ENCODE peak calls at places on chromosomes 16 and 17, in ten cellular contexts. W is adrenal gland; Z is heart right ventricle; A is fibroblast of pulmonary artery; N is heart left ventricle; R is CD8-positive, alpha-beta T cell; L is MM.1S; P is endodermal cell; O is upper lobe of right lung; J is H1. F is an unnamed sample.

GRCh38 chr16:57693539-57693938 is 1.1 kb upstream of the DRC7 start:
- DNase-seq in W (no peak), P (no peak), O (no peak), L (no peak), R (no peak), J (no peak), A (no peak), Z (no peak), N (no peak), F (no peak)

GRCh38 chr16:87560428-87561199 is 41.7 kb upstream of the JPH3 start:
- DNase-seq in R (no peak), W (peak; percentile 62), N (peak; percentile 50), J (peak; percentile 47), L (no peak), P (peak; percentile 92), O (peak; percentile 69), A (no peak), Z (peak; percentile 19), F (peak; percentile 18)

GRCh38 chr17:16942141-16943031 is 29.5 kb downstream of the TNFRSF13B start:
- DNase-seq in Z (no peak), W (no peak), R (no peak), L (no peak), A (no peak), P (peak; percentile 41), J (no peak), N (no peak), O (peak; percentile 64), F (no peak)

GRCh38 chr16:89093602-89094251 is at the start of gene ACSF3:
- DNase-seq in N (peak; percentile 76), W (peak; percentile 57), O (peak; percentile 86), Z (peak; percentile 51), L (peak; percentile 51), R (peak; percentile 65), J (no peak), P (peak; percentile 70), A (peak; percentile 53), F (no peak)

GRCh38 chr16:22255335-22255734 is 41.9 kb upstream of the POLR3E start:
- DNase-seq in W (no peak), O (no peak), P (no peak), J (no peak), Z (no peak), R (no peak), A (peak; percentile 10), L (no peak), N (no peak), F (no peak)

GRCh38 chr16:13176711-13177110 is 275.3 kb downstream of the SHISA9 start:
- DNase-seq in J (no peak), N (no peak), A (no peak), Z (no peak), R (no peak), W (no peak), P (peak; percentile 36), O (no peak), L (no peak), F (no peak)

GRCh38 chr16:87423429-87423828 is 31.3 kb downstream of the MAP1LC3B start:
- DNase-seq in J (no peak), N (no peak), O (no peak), W (no peak), R (no peak), Z (no peak), P (no peak), L (no peak), A (no peak), F (no peak)

GRCh38 chr17:59357219-59357699 is 25.8 kb downstream of the YPEL2 start:
- DNase-seq in Z (no peak), R (no peak), P (no peak), A (peak; percentile 40), O (no peak), L (no peak), W (no peak), N (no peak), J (no peak), F (no peak)

GRCh38 chr17:36846410-36847292 is 90.6 kb upstream of the LHX1 start:
- DNase-seq in N (no peak), J (no peak), R (no peak), Z (no peak), L (no peak), P (peak; percentile 63), O (no peak), A (no peak), W (no peak), F (no peak)

DNA sequence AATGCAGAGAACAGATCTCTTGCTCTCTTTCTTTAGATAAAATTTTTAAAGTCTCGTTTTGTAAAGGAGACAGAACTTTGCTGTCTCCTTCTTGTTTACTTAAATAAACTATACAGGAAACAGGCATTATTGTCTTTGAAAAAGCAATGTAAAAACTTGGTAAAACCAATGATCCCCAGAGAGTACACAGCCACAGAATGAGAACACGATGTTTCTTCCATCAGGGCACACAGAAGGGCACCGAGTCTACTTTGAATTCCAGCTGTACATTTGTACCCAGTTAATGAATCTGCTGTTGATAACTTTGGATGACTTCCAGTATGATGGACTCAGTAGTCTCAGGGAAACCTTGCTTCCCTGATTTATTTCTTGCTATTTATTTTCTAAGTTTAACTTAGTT is 8.1 kb upstream of the TMEM100 start:
- DNase-seq in A (no peak), P (no peak), N (no peak), Z (no peak), O (no peak), J (no peak), W (no peak), R (no peak), L (no peak), F (no peak)
- H3K4me3 ChIP-seq in A (peak overlapping the region; percentile 8), P (no peak overlapping the region), N (peak overlapping the region; percentile 48), Z (peak overlapping the region; percentile 38), O (peak overlapping the region; percentile 29), J (no peak overlapping the region), W (no peak overlapping the region), R (no peak overlapping the region), L (no peak overlapping the region), F (no peak overlapping the region)

DNA sequence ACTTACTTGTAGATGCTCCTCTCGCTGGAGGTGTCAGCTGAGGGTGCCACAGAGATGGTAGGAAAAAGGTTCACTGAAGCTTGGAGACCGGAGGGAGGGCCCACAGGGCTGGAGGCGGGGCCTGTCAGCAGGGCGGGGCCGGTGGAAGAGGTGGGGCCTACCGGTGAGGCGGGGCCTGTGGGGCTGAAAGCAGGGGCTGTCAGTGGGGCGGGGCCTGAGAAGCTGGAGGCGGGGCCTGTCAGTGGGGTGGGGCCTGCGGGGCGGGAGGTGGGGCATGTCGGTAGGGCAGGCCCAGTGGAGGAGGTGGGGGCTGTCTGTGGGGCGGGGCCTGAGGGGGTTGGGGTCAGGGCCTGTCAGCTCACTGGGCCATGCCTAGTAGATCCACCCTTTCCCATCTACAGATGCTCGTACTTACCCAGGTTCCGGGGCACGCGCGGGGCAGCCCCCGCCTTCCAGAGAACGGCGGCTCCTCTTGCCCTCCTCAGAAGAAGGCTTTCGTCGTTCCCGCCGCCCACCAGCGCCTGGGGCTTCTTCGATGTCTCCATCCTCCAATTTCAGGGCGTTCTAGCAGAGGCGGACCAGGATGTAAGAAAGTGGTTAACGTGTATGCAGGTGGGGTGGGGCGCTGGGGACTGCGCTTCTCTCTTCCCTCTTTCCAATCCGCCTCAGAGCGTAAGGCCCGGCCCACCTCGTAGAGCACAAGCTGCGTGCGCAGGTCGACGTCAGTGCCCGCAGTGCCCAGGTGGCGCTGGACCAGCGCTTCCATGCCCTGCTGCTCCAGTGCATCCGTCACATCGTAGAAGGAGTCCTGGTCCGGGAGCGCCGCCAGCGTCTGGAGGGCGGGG is 9.8 kb downstream of the TMEM208 start:
- DNase-seq in J (peak; percentile 77), N (no peak), P (peak; percentile 98), O (peak; percentile 78), W (peak; percentile 71), R (peak; percentile 59), A (peak; percentile 46), L (peak; percentile 36), Z (no peak), F (peak; percentile 81)
- H3K4me3 ChIP-seq in J (no peak overlapping the region), N (no peak overlapping the region), P (no peak overlapping the region), O (no peak overlapping the region), W (no peak overlapping the region), R (no peak overlapping the region), A (no peak overlapping the region), L (no peak overlapping the region), Z (no peak overlapping the region), F (peak overlapping the region; percentile 65)

GRCh38 chr16:84599528-84600202 is 18.2 kb downstream of the COTL1 start:
- DNase-seq in P (peak; percentile 94), W (peak; percentile 48), A (peak; percentile 93), R (peak; percentile 62), Z (peak; percentile 43), O (peak; percentile 89), J (peak; percentile 50), L (no peak), N (peak; percentile 75), F (no peak)
- H3K4me3 ChIP-seq in P (peak overlapping the region; percentile 73), W (peak overlapping the region; percentile 26), A (peak overlapping the region; percentile 24), R (peak overlapping the region; percentile 39), Z (peak overlapping the region; percentile 6), O (peak overlapping the region; percentile 31), J (no peak overlapping the region), L (no peak overlapping the region), N (peak overlapping the region; percentile 13), F (no peak overlapping the region)

DNA sequence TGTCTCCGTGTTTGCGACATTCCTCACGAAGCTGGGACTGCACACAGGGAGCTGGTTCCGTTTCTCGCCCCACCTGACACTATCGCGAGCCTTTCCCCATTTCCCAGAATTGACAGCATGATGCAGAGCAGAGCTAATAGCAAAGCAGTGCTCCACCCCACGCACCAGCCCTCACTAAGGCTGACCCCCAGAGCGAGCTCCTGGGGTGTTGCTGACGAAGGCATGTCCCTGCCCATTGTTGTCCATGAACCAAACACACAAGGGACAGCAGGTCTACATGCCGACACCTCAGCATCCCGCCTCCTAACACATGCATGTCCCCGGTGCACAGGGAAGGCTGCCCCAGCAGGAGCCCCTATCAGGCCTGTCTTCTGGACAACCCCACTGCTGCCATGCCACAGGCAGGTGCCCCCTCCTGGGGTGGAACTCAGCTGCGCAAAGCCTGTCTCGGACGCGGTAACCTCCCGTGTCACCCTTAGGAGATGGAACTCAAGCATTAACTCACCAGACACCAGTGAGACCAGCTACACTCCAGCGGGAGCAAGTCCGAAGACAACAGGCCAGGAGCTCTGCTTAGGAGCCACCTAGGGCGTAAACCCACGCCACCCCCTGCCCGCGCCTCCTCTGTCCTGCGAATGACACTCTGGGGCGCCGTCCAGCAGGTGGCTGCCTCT is 16.9 kb upstream of the TRAP1 start:
- DNase-seq in Z (no peak), O (peak; percentile 48), W (no peak), N (no peak), R (no peak), J (no peak), A (no peak), P (no peak), L (no peak), F (no peak)
- H3K4me3 ChIP-seq in Z (no peak overlapping the region), O (no peak overlapping the region), W (no peak overlapping the region), N (no peak overlapping the region), R (no peak overlapping the region), J (no peak overlapping the region), A (no peak overlapping the region), P (no peak overlapping the region), L (no peak overlapping the region), F (no peak overlapping the region)

GRCh38 chr16:24670623-24671454 is 58.6 kb upstream of the TNRC6A start:
- DNase-seq in W (peak; percentile 88), Z (peak; percentile 64), A (peak; percentile 81), R (no peak), P (peak; percentile 73), N (peak; percentile 77), L (no peak), O (peak; percentile 63), J (no peak), F (no peak)
- H3K4me3 ChIP-seq in W (peak overlapping the region; percentile 9), Z (no peak overlapping the region), A (no peak overlapping the region), R (no peak overlapping the region), P (no peak overlapping the region), N (peak overlapping the region; percentile 20), L (no peak overlapping the region), O (no peak overlapping the region), J (no peak overlapping the region), F (no peak overlapping the region)

F was measured in Jurkat, Clone E6-1.